ENCODE peak calls at places on chromosomes 12 and 14, in six cellular contexts. Q is iPS DF 6.9, U is smooth muscle cell of the brain vasculature, Z is COR-L47, Y is NCI-H524, F is KBM-7. N is an unnamed sample.

GRCh38 chr14:65103150-65103760 is 938 bp upstream of the MAX start:
- DNase-seq in Q (no peak), U (no peak), Z (peak), Y (peak), F (peak), N (no peak)

GRCh38 chr14:21133896-21134295 is 22.0 kb downstream of the OR5AU1 start:
- DNase-seq in Q (no peak), U (no peak), Z (no peak), Y (no peak), F (no peak), N (no peak)

GRCh38 chr12:51171884-51172514 is 936 bp downstream of the TFCP2 start:
- DNase-seq in Q (no peak), U (no peak), Z (no peak), Y (no peak), F (peak), N (no peak)

GRCh38 chr12:105214141-105214540 is 21.8 kb downstream of the APPL2 start:
- DNase-seq in Q (no peak), U (no peak), Z (no peak), Y (no peak), F (no peak), N (no peak)

GRCh38 chr12:20798561-20798960 is 11.9 kb upstream of the SLCO1B3 start:
- DNase-seq in Q (peak), U (peak), Z (peak), Y (no peak), F (peak), N (no peak)

GRCh38 chr12:119115296-119115905 is 63.3 kb upstream of the HSPB8 start:
- DNase-seq in Q (peak), U (peak), Z (peak), Y (peak), F (peak), N (peak)

GRCh38 chr14:79466938-79467527 is 744.3 kb downstream of the DIO2 start:
- DNase-seq in Q (no peak), U (no peak), Z (no peak), Y (no peak), F (no peak), N (no peak)

GRCh38 chr14:90544971-90545370 is 148.1 kb downstream of the CALM1 start:
- DNase-seq in Q (no peak), U (no peak), Z (no peak), Y (no peak), F (peak), N (no peak)

GRCh38 chr12:48936379-48936979 is 11.2 kb upstream of the FKBP11 start:
- DNase-seq in Q (peak), U (no peak), Z (peak), Y (peak), F (peak), N (peak)

GRCh38 chr14:58283730-58284129 is 14.6 kb upstream of the ARID4A start:
- DNase-seq in Q (no peak), U (no peak), Z (no peak), Y (no peak), F (no peak), N (no peak)

GRCh38 chr14:102345232-102345631 is 17.5 kb downstream of the CINP start:
- DNase-seq in Q (no peak), U (no peak), Z (no peak), Y (no peak), F (no peak), N (no peak)

GRCh38 chr14:36221097-36221496 is 44.6 kb upstream of the PTCSC3 start:
- DNase-seq in Q (no peak), U (no peak), Z (peak), Y (no peak), F (no peak), N (no peak)

GRCh38 chr14:74488788-74489397 is 4.2 kb downstream of the NPC2 start:
- DNase-seq in Q (no peak), U (no peak), Z (no peak), Y (no peak), F (peak), N (no peak)

GRCh38 chr12:46831335-46832083 is 5.7 kb upstream of the SLC38A4 start:
- DNase-seq in Q (no peak), U (no peak), Z (no peak), Y (no peak), F (no peak), N (peak)

GRCh38 chr14:77638738-77639137 is 22.3 kb upstream of the SPTLC2 start:
- DNase-seq in Q (no peak), U (no peak), Z (no peak), Y (no peak), F (no peak), N (no peak)

GRCh38 chr14:23577004-23577681 is 1.4 kb downstream of the JPH4 start:
- DNase-seq in Q (no peak), U (no peak), Z (no peak), Y (peak), F (no peak), N (peak)

GRCh38 chr12:18421840-18422239 is 160.5 kb downstream of the PIK3C2G start:
- DNase-seq in Q (no peak), U (no peak), Z (no peak), Y (no peak), F (no peak), N (no peak)

GRCh38 chr12:32478858-32479257 is 79.5 kb downstream of the FGD4 start:
- DNase-seq in Q (no peak), U (no peak), Z (no peak), Y (no peak), F (no peak), N (no peak)

GRCh38 chr12:70763666-70764065 is 126.4 kb upstream of the PTPRB start:
- DNase-seq in Q (no peak), U (no peak), Z (no peak), Y (no peak), F (no peak), N (no peak)

N was measured in ecto neural progenitor cell.